ENCODE peak calls at places on chromosomes 13 and 19, in four cellular contexts. H is heart right ventricle, M is tibial artery, F is left ventricle myocardium inferior. D is an unnamed sample.

GRCh38 chr13:19607523-19608078 is 25.9 kb upstream of the MPHOSPH8 start:
- DNase-seq in F (no peak), H (no peak), M (no peak), D (no peak)

GRCh38 chr19:29324717-29325116 is 111.8 kb upstream of the UQCRFS1 start:
- DNase-seq in H (no peak), F (no peak), M (no peak), D (no peak)

GRCh38 chr13:86729206-86729605 is 930.0 kb upstream of the SLITRK6 start:
- DNase-seq in F (no peak), M (no peak), H (no peak), D (no peak)

GRCh38 chr13:50357586-50358118 is 342.4 kb downstream of the KCNRG start:
- DNase-seq in M (no peak), H (peak), F (no peak), D (peak)

GRCh38 chr19:33446156-33446917 is 72.8 kb downstream of the CEBPG start:
- DNase-seq in M (peak), F (peak), H (no peak), D (no peak)

GRCh38 chr13:70189981-70190380 is 81.7 kb upstream of the KLHL1 start:
- DNase-seq in H (no peak), F (no peak), M (no peak), D (no peak)

GRCh38 chr19:16375936-16376185 is 51.2 kb downstream of the KLF2 start:
- DNase-seq in F (no peak), M (no peak), H (no peak), D (no peak)

GRCh38 chr13:42327725-42328124 is 55.8 kb downstream of the AKAP11 start:
- DNase-seq in M (no peak), H (no peak), F (no peak), D (no peak)

GRCh38 chr13:112761701-112762689 is 72.2 kb downstream of the ATP11A start:
- DNase-seq in F (peak), H (no peak), M (no peak), D (no peak)

GRCh38 chr19:23392706-23393105 is 2.6 kb downstream of the ZNF91 start:
- DNase-seq in F (no peak), M (no peak), H (no peak), D (no peak)

GRCh38 chr19:3360494-3361383 is 5.6 kb upstream of the NFIC start:
- DNase-seq in M (peak), H (peak), F (peak), D (no peak)

GRCh38 chr19:45406957-45407375 is 522 bp downstream of the POLR1G start:
- DNase-seq in M (no peak), H (no peak), F (no peak), D (no peak)

DNA sequence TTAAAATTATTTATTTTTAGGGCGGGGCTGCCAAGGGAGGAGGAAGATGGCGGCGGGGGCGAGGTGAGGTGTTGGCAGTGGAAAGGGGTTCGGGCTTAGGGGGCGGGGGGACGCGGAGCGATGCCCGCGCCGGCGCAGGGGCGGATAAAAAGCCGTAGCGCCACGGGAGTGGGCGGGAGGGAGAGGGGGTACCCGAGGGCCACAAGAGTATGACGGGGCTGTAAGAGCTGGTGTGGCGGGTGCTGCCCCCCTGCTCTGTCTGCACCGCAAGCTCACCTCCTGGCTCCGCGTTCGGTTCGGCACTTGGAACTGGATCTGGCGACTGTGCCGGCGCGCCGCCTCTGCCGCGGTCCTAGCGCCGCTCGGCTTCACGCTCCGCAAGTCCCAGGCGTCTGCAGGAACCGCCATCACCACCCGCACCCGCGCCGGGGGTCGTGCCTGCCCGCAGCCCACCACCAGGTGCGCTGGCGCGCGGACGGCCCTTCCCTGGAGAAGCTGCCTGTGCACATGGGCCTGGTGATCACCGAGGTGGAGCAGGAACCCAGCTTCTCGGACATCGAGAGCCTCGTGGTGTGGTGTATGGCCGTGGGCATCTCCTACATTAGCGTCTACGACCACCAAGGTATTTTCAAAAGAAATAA is 265.2 kb upstream of the SGCG start:
- DNase-seq in F (peak), H (no peak), M (no peak), D (peak)
- TF ChIP-seq CTCF in F (no peak), H (no peak), M (no peak), D (no peak)

GRCh38 chr19:12868540-12869112 is 12.6 kb downstream of the DNASE2 start:
- DNase-seq in F (no peak), H (no peak), M (no peak), D (no peak)

GRCh38 chr19:12864721-12865715 is 16.2 kb downstream of the DNASE2 start:
- DNase-seq in H (no peak), F (no peak), M (no peak), D (no peak)

GRCh38 chr19:12866416-12867119 is 14.7 kb downstream of the DNASE2 start:
- DNase-seq in M (no peak), H (no peak), F (no peak), D (no peak)

GRCh38 chr19:12865746-12866415 is 15.4 kb downstream of the DNASE2 start:
- DNase-seq in M (no peak), F (no peak), H (no peak), D (no peak)

GRCh38 chr19:12867120-12868099 is 13.8 kb downstream of the DNASE2 start:
- DNase-seq in M (no peak), F (no peak), H (no peak), D (no peak)
- TF ChIP-seq CTCF in M (no peak), F (no peak), H (no peak), D (no peak)

DNA sequence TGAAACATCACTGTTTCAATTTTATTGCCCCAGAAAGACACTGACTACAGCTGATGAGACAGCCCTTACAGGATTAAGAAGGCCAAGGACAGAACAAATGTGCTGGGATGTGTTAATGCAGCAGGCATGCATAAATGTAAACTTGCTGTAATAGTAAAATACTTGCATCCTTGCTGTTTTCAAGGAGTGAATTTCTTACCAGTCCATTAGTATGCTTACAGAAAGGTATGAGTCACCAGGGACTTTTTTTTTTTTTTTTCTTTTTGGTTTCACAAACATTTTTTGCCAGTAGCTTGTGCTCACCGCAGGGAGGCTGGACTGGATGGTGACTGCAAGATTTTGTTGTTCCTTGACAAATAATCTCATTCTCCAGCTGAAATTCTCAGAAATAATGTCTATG is 55.1 kb downstream of the GPR180 start:
- DNase-seq in M (no peak), H (no peak), F (no peak), D (no peak)
- TF ChIP-seq CTCF in M (no peak), H (no peak), F (no peak), D (no peak)

GRCh38 chr13:103188688-103189326 is 122.6 kb upstream of the SLC10A2 start:
- DNase-seq in M (no peak), F (no peak), H (no peak), D (no peak)
- TF ChIP-seq CTCF in M (no peak), F (peak), H (peak), D (no peak)

GRCh38 chr13:21777813-21778212 is 106.9 kb downstream of the FGF9 start:
- DNase-seq in H (no peak), F (no peak), M (no peak), D (no peak)
- TF ChIP-seq CTCF in H (no peak), F (no peak), M (no peak), D (no peak)

GRCh38 chr13:59476376-59476775 is 687.4 kb downstream of the DIAPH3 start:
- DNase-seq in F (no peak), M (no peak), H (no peak), D (no peak)

GRCh38 chr13:59478908-59479307 is 684.8 kb downstream of the DIAPH3 start:
- DNase-seq in H (no peak), F (no peak), M (no peak), D (no peak)

GRCh38 chr13:59479629-59480028 is 684.1 kb downstream of the DIAPH3 start:
- DNase-seq in H (no peak), F (no peak), M (no peak), D (no peak)

GRCh38 chr13:59475911-59476310 is 687.8 kb downstream of the DIAPH3 start:
- DNase-seq in H (no peak), F (no peak), M (no peak), D (no peak)

GRCh38 chr13:59477011-59477410 is 686.7 kb downstream of the DIAPH3 start:
- DNase-seq in M (no peak), F (no peak), H (no peak), D (no peak)
- TF ChIP-seq CTCF in M (no peak), F (peak), H (peak), D (no peak)

DNA sequence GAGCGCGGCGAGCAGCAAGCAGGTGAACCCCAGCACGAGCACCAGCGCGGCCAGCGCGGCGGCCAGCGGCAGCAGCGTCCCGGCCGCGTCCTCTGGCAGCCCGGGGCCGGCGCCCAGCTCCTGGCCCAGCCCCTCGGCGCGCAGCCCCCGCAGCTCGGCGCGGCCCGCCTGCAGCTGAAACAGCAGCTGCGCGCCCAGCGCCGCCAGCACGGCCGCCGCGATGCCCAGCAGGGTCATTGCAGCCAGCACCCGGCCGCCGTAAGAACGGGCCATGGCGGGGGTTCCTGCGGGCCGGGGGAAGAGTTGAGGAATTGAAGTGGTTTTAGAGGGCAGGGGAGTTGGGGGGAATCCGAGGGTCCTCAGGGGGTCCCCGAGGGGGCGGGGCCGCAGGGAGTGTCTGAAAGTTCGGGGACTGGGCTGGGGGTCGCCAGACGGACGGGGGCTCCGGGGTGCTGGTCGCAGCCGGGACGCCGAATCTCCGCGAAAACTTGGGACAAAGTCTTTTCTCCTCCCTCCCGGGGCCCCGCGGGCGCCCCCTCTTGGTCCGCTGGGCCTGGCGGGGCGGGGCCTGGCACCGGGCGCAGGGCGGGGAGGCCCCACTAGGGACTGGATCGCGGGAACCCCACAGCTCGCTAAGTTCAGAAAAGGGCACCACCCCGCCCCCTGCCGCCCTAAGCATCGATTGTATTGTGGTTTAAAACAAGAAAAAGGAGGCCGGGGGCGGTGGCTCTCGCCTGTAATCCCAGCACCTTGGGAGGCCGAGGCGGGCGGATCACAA is at the start of gene TMEM221:
- DNase-seq in M (no peak), F (peak), H (peak), D (peak)
- TF ChIP-seq CTCF in M (no peak), F (peak), H (peak), D (peak)

GRCh38 chr19:48629297-48629598 is 7.9 kb downstream of the DBP start:
- DNase-seq in F (no peak), M (peak), H (no peak), D (no peak)

GRCh38 chr19:48629599-48630288 is 7.4 kb downstream of the DBP start:
- DNase-seq in F (peak), H (no peak), M (peak), D (no peak)

GRCh38 chr19:48631254-48631653 is 5.9 kb downstream of the DBP start:
- DNase-seq in H (no peak), F (no peak), M (no peak), D (no peak)

GRCh38 chr19:48628486-48629296 is 8.5 kb downstream of the DBP start:
- DNase-seq in M (peak), F (no peak), H (no peak), D (no peak)

DNA sequence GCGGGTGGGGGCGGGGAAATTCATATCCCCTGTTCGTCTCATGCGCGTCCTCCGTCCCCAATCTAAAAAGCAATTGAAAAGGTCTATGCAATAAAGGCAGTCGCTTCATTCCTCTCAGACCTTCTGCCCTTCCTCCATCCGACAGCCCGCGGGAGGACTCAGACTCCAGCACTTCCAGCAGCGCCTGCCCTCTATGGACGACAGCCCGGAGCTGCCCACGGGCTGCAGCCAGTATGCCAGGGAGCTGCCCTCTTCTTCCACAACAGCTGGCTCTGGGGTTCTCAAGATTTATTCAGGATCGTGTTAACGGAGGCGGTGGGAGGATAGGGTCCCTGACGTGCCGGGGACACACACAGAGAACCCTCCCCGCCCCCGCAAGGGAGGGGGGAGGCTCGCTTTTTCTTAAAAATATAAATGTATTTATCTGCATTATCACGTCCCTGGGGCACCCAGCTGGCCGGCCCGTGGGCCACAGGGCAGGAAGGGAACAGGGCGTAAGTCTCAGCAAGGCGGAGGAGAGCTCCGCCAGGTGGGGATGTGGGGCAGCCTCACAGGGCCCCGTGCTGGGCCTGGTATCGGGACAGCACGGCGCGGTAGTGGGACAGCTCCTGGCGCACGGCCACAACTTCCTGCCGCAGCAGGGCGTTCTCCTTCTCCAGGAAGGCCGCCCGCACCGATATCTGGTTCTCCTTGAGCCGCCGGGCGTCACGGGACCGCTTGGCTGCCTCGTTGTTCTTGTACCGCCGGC is 6.7 kb downstream of the DBP start:
- DNase-seq in F (peak), M (peak), H (peak), D (no peak)
- TF ChIP-seq CTCF in F (peak), M (no peak), H (peak), D (no peak)

DNA sequence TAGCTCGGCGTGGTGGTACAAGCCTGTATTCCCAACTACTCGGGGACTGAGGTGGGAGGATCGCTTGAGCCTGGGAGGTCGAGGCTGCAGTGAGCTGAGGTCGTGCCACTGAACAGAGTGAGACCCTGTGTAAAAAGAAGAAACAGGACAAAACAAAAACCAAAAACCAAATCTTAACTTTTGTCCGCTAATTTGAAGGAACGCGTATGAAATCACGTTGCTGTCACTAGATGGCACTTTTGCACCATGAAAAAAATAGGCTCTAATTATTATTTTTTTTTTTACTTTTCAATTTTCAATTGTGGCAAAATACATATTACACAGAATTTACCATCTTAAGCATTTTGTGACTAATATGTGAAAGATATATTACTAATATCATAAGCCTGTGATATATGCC is 17.6 kb upstream of the ZNF835 start:
- DNase-seq in H (no peak), M (no peak), F (no peak), D (no peak)
- TF ChIP-seq CTCF in H (peak), M (no peak), F (no peak), D (no peak)

DNA sequence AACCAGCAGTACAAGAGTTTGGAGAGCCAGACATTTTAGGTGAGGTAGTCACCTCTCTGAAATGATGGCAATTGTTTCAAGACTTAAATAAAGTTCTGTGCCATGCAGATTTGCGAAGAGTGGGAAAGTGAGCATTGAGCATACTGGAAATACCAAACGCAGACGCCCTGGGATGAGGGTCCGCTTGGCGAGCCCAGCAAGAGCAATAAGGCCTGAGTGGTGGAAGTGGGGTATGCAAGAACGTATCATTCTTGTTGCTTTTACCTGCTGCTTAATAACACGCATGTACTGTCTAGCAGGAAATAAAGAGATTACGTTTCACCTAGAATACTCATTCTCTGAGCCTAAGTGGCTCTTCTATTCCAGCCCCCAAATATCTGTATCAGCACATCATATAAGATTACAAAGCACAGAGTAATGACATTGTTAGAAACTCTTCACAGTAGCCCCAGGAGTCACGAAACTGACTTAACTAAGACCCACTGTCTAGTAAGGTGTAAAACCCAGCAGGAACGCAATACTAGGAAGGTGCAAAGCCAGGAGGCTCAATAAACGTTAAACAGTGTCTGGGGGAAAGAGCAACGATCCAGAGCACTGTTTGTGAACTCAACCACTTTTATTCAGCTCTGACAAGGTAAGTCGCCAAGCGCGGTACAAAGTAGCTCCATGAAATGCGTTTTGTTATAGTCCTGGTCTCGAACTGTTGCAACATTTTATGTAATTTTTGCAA is 1.3 kb downstream of the RCBTB2 start:
- DNase-seq in F (no peak), H (no peak), M (no peak), D (no peak)
- TF ChIP-seq CTCF in F (no peak), H (no peak), M (no peak), D (no peak)

D was measured in Calu3.